ENCODE peak calls at places on chromosomes 7 and 10, in eight cellular contexts. G, P, X, A, W, I, D and E are unnamed samples.
A peak's percentile ranks its signal among the peaks of the same experiment; 100 is the strongest.

GRCh38 chr7:23980081-23980480 is 270.1 kb downstream of the STK31 start:
- DNase-seq in X (no peak), A (no peak), P (no peak), I (no peak), D (no peak), W (no peak), G (no peak), E (no peak)

GRCh38 chr7:122310119-122311021 is 5.8 kb upstream of the FEZF1 start:
- DNase-seq in W (no peak), P (no peak), A (no peak), X (no peak), G (no peak), I (no peak), D (no peak), E (no peak)

GRCh38 chr10:97778452-97779302 is 6.9 kb upstream of the SFRP5 start:
- DNase-seq in X (no peak), D (no peak), I (no peak), P (no peak), W (no peak), G (no peak), A (no peak), E (no peak)

GRCh38 chr10:16803464-16803863 is 13.8 kb downstream of the RSU1 start:
- DNase-seq in G (no peak), I (no peak), D (no peak), X (no peak), P (no peak), W (no peak), A (no peak), E (no peak)

GRCh38 chr7:479115-479947 is 40.3 kb downstream of the PDGFA start:
- DNase-seq in D (no peak), G (peak; percentile 7), I (peak; percentile 10), X (no peak), P (no peak), W (no peak), A (no peak), E (no peak)

GRCh38 chr10:78451592-78451991 is 417.9 kb downstream of the RPS24 start:
- DNase-seq in D (no peak), W (no peak), X (no peak), A (no peak), G (no peak), I (no peak), P (no peak), E (no peak)

GRCh38 chr10:71868192-71868697 is 17.2 kb upstream of the PSAP start:
- DNase-seq in D (peak; percentile 85), A (peak; percentile 80), X (peak; percentile 39), G (peak; percentile 29), W (peak; percentile 73), P (no peak), I (peak; percentile 82), E (no peak)

GRCh38 chr10:63977329-63977923 is 456.2 kb downstream of the REEP3 start:
- DNase-seq in P (no peak), I (no peak), W (peak; percentile 31), X (peak; percentile 42), D (peak; percentile 2), A (peak; percentile 60), G (no peak), E (peak; percentile 14)

GRCh38 chr7:94514140-94514889 is 4.7 kb downstream of the CASD1 start:
- DNase-seq in A (no peak), I (no peak), X (no peak), P (no peak), D (no peak), G (no peak), W (no peak), E (no peak)
- H3K27ac ChIP-seq in A (no peak overlapping the region), I (no peak overlapping the region), X (no peak overlapping the region), P (no peak overlapping the region), D (no peak overlapping the region), G (no peak overlapping the region), W (no peak overlapping the region), E (no peak overlapping the region)

GRCh38 chr7:35646289-35647033 is 48.5 kb downstream of the HERPUD2 start:
- DNase-seq in X (no peak), G (no peak), I (no peak), P (no peak), A (no peak), D (no peak), W (no peak), E (no peak)

GRCh38 chr7:35650751-35651150 is 44.2 kb downstream of the HERPUD2 start:
- DNase-seq in I (no peak), D (no peak), W (no peak), P (no peak), G (no peak), X (no peak), A (no peak), E (no peak)

GRCh38 chr7:35647171-35647574 is 47.8 kb downstream of the HERPUD2 start:
- DNase-seq in X (no peak), A (no peak), W (no peak), I (no peak), D (no peak), P (no peak), G (no peak), E (no peak)

GRCh38 chr7:35649711-35650110 is 45.2 kb downstream of the HERPUD2 start:
- DNase-seq in D (no peak), W (no peak), G (no peak), A (no peak), X (no peak), I (no peak), P (no peak), E (no peak)

DNA sequence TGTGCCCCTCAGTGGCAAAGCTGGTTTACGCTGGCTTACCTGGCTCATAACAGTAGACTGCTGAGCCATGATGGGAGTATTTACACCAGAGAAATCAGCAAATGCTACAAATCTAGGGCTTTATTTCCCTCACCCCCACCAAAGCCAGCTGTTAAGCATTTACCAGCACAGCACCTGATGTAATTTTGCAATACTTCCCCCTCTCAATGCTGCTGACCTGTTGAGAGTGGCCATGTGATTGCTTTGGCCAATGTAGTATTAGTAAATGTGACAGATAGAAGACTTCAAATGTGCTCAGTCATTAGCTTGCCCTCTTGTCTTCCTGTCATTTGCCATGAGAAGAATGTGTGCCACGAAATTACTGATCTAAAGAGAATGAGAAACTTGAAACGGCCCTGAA is 46.6 kb downstream of the HERPUD2 start:
- DNase-seq in I (no peak), G (no peak), X (no peak), W (no peak), A (no peak), P (no peak), D (no peak), E (no peak)
- H3K27ac ChIP-seq in I (no peak overlapping the region), G (peak overlapping the region; percentile 75), X (no peak overlapping the region), W (no peak overlapping the region), A (no peak overlapping the region), P (peak overlapping the region; percentile 59), D (no peak overlapping the region), E (no peak overlapping the region)

GRCh38 chr7:151632750-151633515 is 113.2 kb upstream of the RHEB start:
- DNase-seq in X (peak; percentile 52), D (peak; percentile 44), A (no peak), G (peak; percentile 57), P (peak; percentile 61), I (peak; percentile 84), W (no peak), E (no peak)
- H3K27ac ChIP-seq in X (no peak overlapping the region), D (no peak overlapping the region), A (peak overlapping the region; percentile 94), G (peak overlapping the region; percentile 96), P (peak overlapping the region; percentile 94), I (peak overlapping the region; percentile 81), W (peak overlapping the region; percentile 75), E (peak overlapping the region; percentile 76)

GRCh38 chr7:137998250-137998649 is 3.6 kb downstream of the CREB3L2 start:
- DNase-seq in A (no peak), X (no peak), P (no peak), W (no peak), I (no peak), D (no peak), G (no peak), E (no peak)
- H3K27ac ChIP-seq in A (no peak overlapping the region), X (no peak overlapping the region), P (no peak overlapping the region), W (no peak overlapping the region), I (peak overlapping the region; percentile 3), D (peak overlapping the region; percentile 96), G (peak overlapping the region; percentile 12), E (no peak overlapping the region)

DNA sequence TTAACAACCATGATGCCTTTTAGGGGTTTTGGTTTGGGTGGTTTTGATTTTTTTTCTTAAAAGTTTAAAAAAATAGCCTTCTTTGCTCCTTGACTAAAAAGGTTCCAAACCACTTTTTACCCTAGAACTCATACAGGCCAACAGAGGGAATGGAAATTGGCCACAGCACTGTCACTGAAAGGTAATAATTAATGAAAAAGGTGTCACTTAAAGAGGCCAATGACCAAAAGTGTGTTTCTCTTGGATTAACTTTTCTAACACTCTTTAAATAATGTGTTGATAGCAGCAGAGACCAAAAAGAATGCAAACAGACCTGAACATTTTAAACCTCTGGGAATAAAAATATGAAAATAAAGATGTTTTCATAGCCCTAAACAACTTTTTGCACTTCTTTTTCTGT is 221.1 kb upstream of the TCF7L2 start:
- DNase-seq in D (no peak), W (no peak), X (no peak), A (no peak), I (no peak), G (no peak), P (no peak), E (no peak)
- H3K27ac ChIP-seq in D (no peak overlapping the region), W (no peak overlapping the region), X (no peak overlapping the region), A (no peak overlapping the region), I (no peak overlapping the region), G (no peak overlapping the region), P (no peak overlapping the region), E (no peak overlapping the region)